ENCODE peak calls at places on chromosome 3, in eight cellular contexts. C is glutamatergic neuron, L is SK-N-SH, G is pancreas, H is neural progenitor cell, T is A549, V is ascending aorta, U is fibroblast of pulmonary artery. A is an unnamed sample.

GRCh38 chr3:149339931-149340309 is 6.5 kb upstream of the TM4SF18 start:
- DNase-seq in T (peak), H (no peak), L (no peak), V (peak), G (peak), C (no peak), U (peak), A (no peak)

GRCh38 chr3:128078875-128079274 is 26.6 kb downstream of the SEC61A1 start:
- DNase-seq in U (no peak), V (no peak), C (no peak), G (no peak), T (no peak), L (no peak), H (no peak), A (no peak)

GRCh38 chr3:71066356-71066755 is 517.2 kb downstream of the FOXP1 start:
- DNase-seq in C (no peak), G (peak), L (no peak), V (peak), U (no peak), T (no peak), H (no peak), A (no peak)

GRCh38 chr3:44525060-44525459 is 29.9 kb upstream of the ZKSCAN7 start:
- DNase-seq in L (no peak), G (no peak), C (no peak), V (no peak), T (no peak), U (no peak), H (no peak), A (no peak)

GRCh38 chr3:12334786-12335185 is 45.9 kb downstream of the PPARG start:
- DNase-seq in C (no peak), H (no peak), V (no peak), T (no peak), L (no peak), G (no peak), U (no peak), A (no peak)

GRCh38 chr3:126541628-126542339 is 16.9 kb downstream of the C3orf22 start:
- DNase-seq in T (no peak), H (no peak), C (peak), V (peak), L (no peak), G (no peak), U (no peak), A (peak)

GRCh38 chr3:46484911-46485696 is 12.7 kb upstream of the RTP3 start:
- DNase-seq in V (peak), C (peak), L (no peak), T (no peak), U (no peak), H (no peak), G (peak), A (no peak)

GRCh38 chr3:152073267-152073666 is 195.5 kb upstream of the MBNL1 start:
- DNase-seq in U (peak), T (no peak), V (no peak), L (peak), H (no peak), C (no peak), G (no peak), A (no peak)

GRCh38 chr3:183122257-183122932 is 23.1 kb upstream of the MCCC1 start:
- DNase-seq in C (no peak), V (no peak), T (peak), H (peak), L (peak), G (no peak), U (peak), A (no peak)

GRCh38 chr3:13866406-13866965 is 13.4 kb downstream of the WNT7A start:
- DNase-seq in L (no peak), V (no peak), U (no peak), G (no peak), C (no peak), H (no peak), T (no peak), A (no peak)

GRCh38 chr3:32147935-32148334 is 41.5 kb downstream of the GPD1L start:
- DNase-seq in T (no peak), L (no peak), C (no peak), H (no peak), G (no peak), U (no peak), V (no peak), A (no peak)

GRCh38 chr3:136817448-136817847 is 1.5 kb upstream of the SLC35G2 start:
- DNase-seq in V (no peak), H (no peak), G (no peak), T (no peak), C (no peak), L (no peak), U (no peak), A (no peak)

GRCh38 chr3:119457260-119457659 is 6.2 kb downstream of the TMEM39A start:
- DNase-seq in L (no peak), V (no peak), G (no peak), C (no peak), U (peak), H (no peak), T (no peak), A (no peak)

GRCh38 chr3:66532160-66532587 is 31.4 kb upstream of the LRIG1 start:
- DNase-seq in G (no peak), L (no peak), H (peak), U (no peak), T (no peak), C (no peak), V (no peak), A (no peak)

GRCh38 chr3:15120986-15121385 is 22.0 kb upstream of the RBSN start:
- DNase-seq in L (no peak), H (no peak), V (no peak), G (no peak), T (no peak), C (no peak), U (no peak), A (no peak)

GRCh38 chr3:139310474-139310933 is 33.3 kb upstream of the MRPS22 start:
- DNase-seq in L (no peak), G (no peak), T (no peak), C (no peak), V (no peak), U (peak), H (no peak), A (no peak)

GRCh38 chr3:17730318-17730967 is 12.0 kb downstream of the TBC1D5 start:
- DNase-seq in G (no peak), T (no peak), U (peak), C (no peak), L (no peak), V (no peak), H (no peak), A (no peak)

GRCh38 chr3:12750223-12750622 is 8.8 kb downstream of the TMEM40 start:
- DNase-seq in G (peak), U (peak), L (no peak), C (no peak), T (no peak), V (no peak), H (no peak), A (no peak)

GRCh38 chr3:189567322-189567721 is 63.9 kb upstream of the TP63 start:
- DNase-seq in T (no peak), G (no peak), L (no peak), V (no peak), C (no peak), H (no peak), U (no peak), A (no peak)

GRCh38 chr3:31960793-31961431 is 20.1 kb downstream of the OSBPL10 start:
- DNase-seq in G (no peak), L (no peak), U (peak), H (no peak), V (no peak), C (no peak), T (peak), A (no peak)

GRCh38 chr3:39101022-39101689 is 6.3 kb downstream of the GORASP1 start:
- DNase-seq in T (peak), H (peak), U (peak), G (no peak), C (peak), L (peak), V (no peak), A (no peak)

GRCh38 chr3:45253316-45253715 is 27.2 kb upstream of the TMEM158 start:
- DNase-seq in G (no peak), U (no peak), V (peak), L (no peak), H (no peak), C (no peak), T (no peak), A (no peak)

GRCh38 chr3:13017361-13018038 is 55.7 kb downstream of the IQSEC1 start:
- DNase-seq in U (no peak), H (no peak), V (no peak), L (no peak), G (no peak), T (no peak), C (no peak), A (no peak)

GRCh38 chr3:56790016-56790950 is 11.5 kb downstream of the ARHGEF3 start:
- DNase-seq in L (no peak), V (no peak), T (no peak), C (no peak), G (no peak), H (no peak), U (no peak), A (no peak)

GRCh38 chr3:184259878-184260570 is 1.3 kb downstream of the CAMK2N2 start:
- DNase-seq in V (no peak), H (peak), U (peak), G (peak), C (peak), T (peak), L (peak), A (peak)

GRCh38 chr3:19898725-19899124 is 35.3 kb downstream of the EFHB start:
- DNase-seq in L (no peak), C (no peak), V (no peak), G (no peak), T (no peak), H (no peak), U (peak), A (no peak)

GRCh38 chr3:52438579-52439425 is 6.1 kb downstream of the SEMA3G start:
- DNase-seq in V (no peak), T (no peak), G (no peak), C (no peak), H (no peak), L (no peak), U (no peak), A (no peak)

GRCh38 chr3:118863731-118864322 is 170.8 kb downstream of the IGSF11 start:
- DNase-seq in C (no peak), H (peak), T (no peak), V (no peak), G (no peak), L (no peak), U (no peak), A (no peak)

GRCh38 chr3:27629381-27629780 is 92.7 kb downstream of the EOMES start:
- DNase-seq in T (no peak), U (no peak), H (no peak), L (peak), V (no peak), G (no peak), C (no peak), A (no peak)

DNA sequence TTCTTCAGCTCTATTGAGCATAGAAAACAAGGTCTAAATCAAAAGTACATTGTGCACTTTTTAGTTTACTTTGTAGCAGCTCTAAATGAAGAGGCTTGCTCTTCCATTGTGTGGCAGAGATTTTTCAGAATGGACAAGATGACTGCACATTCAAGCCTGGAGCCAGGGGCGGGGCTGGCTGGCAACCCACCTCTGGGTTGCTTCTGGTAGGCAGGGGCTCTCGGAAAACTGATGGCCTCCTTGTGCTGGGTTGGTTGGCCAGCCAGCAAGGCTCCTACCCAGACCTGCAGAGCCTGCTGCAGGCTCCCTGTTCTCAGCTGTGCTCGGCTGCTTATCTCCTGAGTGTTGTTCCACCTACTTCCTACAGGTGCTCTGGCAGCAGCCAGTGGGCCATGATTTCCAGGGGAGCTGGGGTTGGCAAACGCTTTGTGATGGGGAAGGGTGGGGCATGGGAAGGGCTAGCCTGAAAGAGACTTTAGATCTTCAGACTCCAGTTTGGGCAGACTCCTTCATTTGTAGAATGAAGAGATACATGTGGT is 8.8 kb downstream of the BSN start:
- DNase-seq in H (no peak), T (no peak), G (no peak), C (no peak), L (no peak), U (no peak), V (no peak), A (no peak)
- TF ChIP-seq CTCF in H (peak), T (no peak), G (no peak), C (peak), L (no peak), U (no peak), V (no peak), A (no peak)

GRCh38 chr3:113534365-113534764 is 2.0 kb downstream of the SIDT1 start:
- DNase-seq in V (no peak), L (no peak), U (no peak), G (no peak), T (no peak), H (no peak), C (no peak), A (no peak)

GRCh38 chr3:113532698-113533533 is 561 bp downstream of the SIDT1 start:
- DNase-seq in U (no peak), C (peak), L (peak), H (peak), G (no peak), T (peak), V (no peak), A (peak)

GRCh38 chr3:113535898-113536297 is 3.5 kb downstream of the SIDT1 start:
- DNase-seq in U (no peak), G (no peak), C (no peak), H (peak), V (no peak), T (no peak), L (peak), A (no peak)

GRCh38 chr3:113531826-113532697 is at the start of gene SIDT1:
- DNase-seq in C (no peak), H (peak), U (no peak), L (peak), G (peak), V (no peak), T (peak), A (peak)

DNA sequence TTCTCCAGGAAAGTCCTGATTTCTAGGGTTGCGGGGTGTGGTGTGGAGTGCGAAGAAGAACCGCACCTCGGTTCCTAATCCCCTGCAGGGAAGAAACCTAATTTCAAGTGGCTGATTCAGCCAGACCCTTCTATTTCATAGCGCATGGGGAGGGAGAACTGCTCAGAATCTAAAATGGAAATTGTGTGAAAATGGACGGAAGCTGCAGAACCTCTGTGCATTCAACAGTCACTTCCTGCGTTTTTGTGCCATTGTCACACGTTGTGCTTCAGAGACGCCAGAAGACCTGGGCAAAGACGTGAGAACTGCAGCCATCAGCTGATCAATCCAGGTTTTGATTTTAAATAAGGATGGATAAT is 1.2 kb downstream of the SIDT1 start:
- DNase-seq in U (no peak), L (no peak), V (no peak), H (no peak), T (no peak), G (no peak), C (no peak), A (no peak)
- TF ChIP-seq CTCF in U (no peak), L (no peak), V (no peak), H (no peak), T (no peak), G (no peak), C (no peak), A (no peak)

GRCh38 chr3:129651316-129652202 is 45.1 kb upstream of the PLXND1 start:
- DNase-seq in V (no peak), U (peak), L (no peak), C (no peak), G (no peak), H (peak), T (peak), A (no peak)
- TF ChIP-seq CTCF in V (no peak), U (no peak), L (no peak), C (no peak), G (no peak), H (no peak), T (peak), A (no peak)

GRCh38 chr3:160719710-160720109 is 36.3 kb upstream of the PPM1L start:
- DNase-seq in H (no peak), U (no peak), G (no peak), T (no peak), C (no peak), V (no peak), L (no peak), A (no peak)

GRCh38 chr3:160722331-160722730 is 33.7 kb upstream of the PPM1L start:
- DNase-seq in V (no peak), C (no peak), G (no peak), L (no peak), U (no peak), H (no peak), T (no peak), A (no peak)

GRCh38 chr3:160725326-160725725 is 30.7 kb upstream of the PPM1L start:
- DNase-seq in V (no peak), U (no peak), H (no peak), C (no peak), T (no peak), L (no peak), G (no peak), A (no peak)

GRCh38 chr3:160720123-160720746 is 35.8 kb upstream of the PPM1L start:
- DNase-seq in C (no peak), U (no peak), G (no peak), L (no peak), H (peak), T (no peak), V (no peak), A (no peak)
- TF ChIP-seq CTCF in C (no peak), U (peak), G (no peak), L (no peak), H (peak), T (no peak), V (no peak), A (no peak)

DNA sequence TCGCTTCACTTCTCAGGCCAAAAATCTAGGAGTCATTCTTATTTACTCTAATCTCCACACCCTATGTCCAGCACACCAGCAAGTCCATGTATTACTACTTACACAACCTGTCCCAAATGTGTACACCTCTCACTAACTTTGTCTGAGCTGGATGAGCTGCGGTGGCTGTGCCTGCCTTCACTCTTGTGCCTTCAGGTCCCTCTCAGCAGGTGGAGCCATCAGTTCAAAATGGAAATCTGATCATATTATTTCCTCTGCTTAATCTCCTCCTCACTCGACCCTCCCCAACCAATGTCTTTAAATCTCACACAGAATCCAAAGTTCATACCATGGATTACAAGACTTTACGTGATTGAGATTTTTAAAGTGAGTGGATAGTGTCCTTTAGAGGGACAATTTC is 82.8 kb downstream of the SSR3 start:
- DNase-seq in H (no peak), C (no peak), U (no peak), V (no peak), L (no peak), T (no peak), G (no peak), A (no peak)
- TF ChIP-seq CTCF in H (no peak), C (no peak), U (no peak), V (no peak), L (no peak), T (no peak), G (no peak), A (no peak)

DNA sequence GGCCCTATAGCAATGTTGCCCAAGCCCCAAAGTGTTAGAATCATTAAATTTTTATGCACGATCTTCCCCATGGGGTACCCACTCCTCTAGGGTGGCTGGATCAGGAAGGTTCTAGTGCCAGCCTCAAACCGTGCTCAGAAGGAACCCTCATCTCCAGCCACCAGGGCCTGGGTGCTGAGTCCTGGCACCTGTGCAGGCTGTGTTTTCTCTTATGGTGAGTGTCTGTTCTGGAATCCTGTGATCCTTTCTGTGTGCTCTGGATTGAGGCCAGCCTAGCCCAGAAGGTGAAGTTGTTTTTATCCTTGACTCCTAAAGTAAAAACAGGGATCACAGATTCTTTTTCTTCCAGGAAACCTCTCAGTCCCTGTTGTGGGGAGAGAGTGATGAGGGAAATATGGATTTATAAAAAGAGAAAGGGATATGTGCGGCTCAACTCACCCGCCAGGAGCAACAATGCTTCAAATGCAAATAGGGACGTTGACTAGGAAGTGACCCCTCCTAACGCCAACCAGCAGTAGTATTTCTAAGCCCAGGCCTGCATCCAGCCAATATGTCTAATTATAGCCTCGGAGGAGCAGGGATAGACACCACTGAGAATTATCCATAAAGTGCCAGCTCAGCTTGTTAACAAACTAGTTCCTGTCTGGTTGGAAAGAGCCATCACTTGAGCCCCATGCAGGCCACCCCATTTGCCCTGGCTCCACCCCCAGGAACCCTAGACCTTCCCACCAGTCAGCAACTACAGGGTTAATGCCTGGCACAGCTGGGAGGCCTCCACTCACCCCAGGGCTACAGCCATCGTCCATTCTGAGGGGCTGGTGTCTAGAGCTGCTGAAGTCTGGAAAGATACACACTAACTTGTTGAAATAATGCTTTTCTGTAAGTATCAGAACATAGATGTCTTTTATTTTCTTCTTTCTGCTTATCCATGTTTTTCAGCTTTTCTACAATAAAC is 513.5 kb upstream of the PROK2 start:
- DNase-seq in G (no peak), T (no peak), U (no peak), V (no peak), L (no peak), C (no peak), H (no peak), A (no peak)
- TF ChIP-seq CTCF in G (no peak), T (no peak), U (no peak), V (no peak), L (no peak), C (no peak), H (no peak), A (no peak)

DNA sequence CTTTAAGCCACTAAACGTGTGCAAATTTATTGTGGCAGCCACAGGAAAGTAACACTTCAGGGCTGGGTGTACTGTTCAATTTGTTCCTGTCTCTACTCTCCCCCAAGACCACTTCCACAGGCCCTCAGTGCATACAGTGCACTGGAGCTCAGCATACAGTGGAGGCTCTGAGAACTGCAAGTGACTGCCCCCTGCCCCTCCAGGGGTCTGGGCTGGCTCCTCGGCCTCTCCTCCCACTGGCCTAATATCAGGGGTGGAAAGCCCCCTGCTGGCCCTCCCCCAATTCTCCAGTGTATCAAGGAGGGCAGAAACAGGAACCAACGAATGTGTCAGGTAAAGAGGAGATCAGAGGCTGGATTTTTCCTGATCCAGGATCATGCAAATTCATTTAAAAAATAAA is 19.9 kb upstream of the HEG1 start:
- DNase-seq in V (no peak), H (peak), G (no peak), L (peak), C (peak), T (no peak), U (no peak), A (no peak)
- TF ChIP-seq CTCF in V (no peak), H (peak), G (no peak), L (no peak), C (peak), T (no peak), U (no peak), A (no peak)